ENCODE peak calls at places on chromosome 13, in nine cellular contexts. One of them, this sample, is unnamed.

GRCh38 chr13:78589206-78589605 is 14.1 kb downstream of the POU4F1 start:
- DNase-seq in ovary: no peak
- DNase-seq in LNCaP clone FGC: no peak
- DNase-seq in heart right ventricle: peak
- DNase-seq in IMR-90: peak
- DNase-seq in omental fat pad: no peak
- DNase-seq in nephron progenitor cell: peak
- DNase-seq in astrocyte of the spinal cord: no peak
- DNase-seq in cardiac muscle cell: peak
- DNase-seq in this sample: peak

GRCh38 chr13:73782781-73783180 is 351.4 kb downstream of the KLF12 start:
- DNase-seq in ovary: no peak
- DNase-seq in LNCaP clone FGC: no peak
- DNase-seq in heart right ventricle: no peak
- DNase-seq in IMR-90: peak
- DNase-seq in omental fat pad: no peak
- DNase-seq in nephron progenitor cell: no peak
- DNase-seq in astrocyte of the spinal cord: peak
- DNase-seq in cardiac muscle cell: no peak
- DNase-seq in this sample: no peak

GRCh38 chr13:29483211-29483610 is 112.3 kb downstream of the SLC7A1 start:
- DNase-seq in ovary: no peak
- DNase-seq in LNCaP clone FGC: no peak
- DNase-seq in heart right ventricle: peak
- DNase-seq in IMR-90: no peak
- DNase-seq in omental fat pad: no peak
- DNase-seq in nephron progenitor cell: no peak
- DNase-seq in astrocyte of the spinal cord: no peak
- DNase-seq in cardiac muscle cell: no peak
- DNase-seq in this sample: no peak

GRCh38 chr13:107035778-107036177 is 467.8 kb upstream of the ARGLU1 start:
- DNase-seq in ovary: no peak
- DNase-seq in LNCaP clone FGC: no peak
- DNase-seq in heart right ventricle: no peak
- DNase-seq in IMR-90: peak
- DNase-seq in omental fat pad: no peak
- DNase-seq in nephron progenitor cell: no peak
- DNase-seq in astrocyte of the spinal cord: peak
- DNase-seq in cardiac muscle cell: peak
- DNase-seq in this sample: no peak

GRCh38 chr13:42405665-42406390 is 133.9 kb downstream of the AKAP11 start:
- DNase-seq in ovary: no peak
- DNase-seq in LNCaP clone FGC: no peak
- DNase-seq in heart right ventricle: no peak
- DNase-seq in IMR-90: peak
- DNase-seq in omental fat pad: no peak
- DNase-seq in nephron progenitor cell: no peak
- DNase-seq in astrocyte of the spinal cord: peak
- DNase-seq in cardiac muscle cell: peak
- DNase-seq in this sample: peak

GRCh38 chr13:89554801-89555200 is 1792.7 kb upstream of the MIR17HG start:
- DNase-seq in ovary: no peak
- DNase-seq in LNCaP clone FGC: peak
- DNase-seq in heart right ventricle: no peak
- DNase-seq in IMR-90: no peak
- DNase-seq in omental fat pad: no peak
- DNase-seq in nephron progenitor cell: no peak
- DNase-seq in astrocyte of the spinal cord: no peak
- DNase-seq in cardiac muscle cell: no peak
- DNase-seq in this sample: no peak

GRCh38 chr13:48783181-48783630 is 129.5 kb downstream of the CYSLTR2 start:
- DNase-seq in ovary: peak
- DNase-seq in LNCaP clone FGC: no peak
- DNase-seq in heart right ventricle: peak
- DNase-seq in IMR-90: peak
- DNase-seq in omental fat pad: peak
- DNase-seq in nephron progenitor cell: no peak
- DNase-seq in astrocyte of the spinal cord: peak
- DNase-seq in cardiac muscle cell: peak
- DNase-seq in this sample: no peak

GRCh38 chr13:89688908-89689307 is 1658.6 kb upstream of the MIR17HG start:
- DNase-seq in ovary: no peak
- DNase-seq in LNCaP clone FGC: no peak
- DNase-seq in heart right ventricle: peak
- DNase-seq in IMR-90: no peak
- DNase-seq in omental fat pad: no peak
- DNase-seq in nephron progenitor cell: no peak
- DNase-seq in astrocyte of the spinal cord: no peak
- DNase-seq in cardiac muscle cell: peak
- DNase-seq in this sample: no peak

GRCh38 chr13:61415749-61416148 is at the start of gene PCDH20:
- DNase-seq in ovary: no peak
- DNase-seq in LNCaP clone FGC: no peak
- DNase-seq in heart right ventricle: no peak
- DNase-seq in IMR-90: no peak
- DNase-seq in omental fat pad: no peak
- DNase-seq in nephron progenitor cell: no peak
- DNase-seq in astrocyte of the spinal cord: no peak
- DNase-seq in cardiac muscle cell: no peak
- DNase-seq in this sample: no peak

GRCh38 chr13:46523972-46524737 is 28.8 kb upstream of the LRCH1 start:
- DNase-seq in ovary: no peak
- DNase-seq in LNCaP clone FGC: no peak
- DNase-seq in heart right ventricle: no peak
- DNase-seq in IMR-90: no peak
- DNase-seq in omental fat pad: no peak
- DNase-seq in nephron progenitor cell: no peak
- DNase-seq in astrocyte of the spinal cord: no peak
- DNase-seq in cardiac muscle cell: peak
- DNase-seq in this sample: no peak

GRCh38 chr13:100707818-100708740 is 33.5 kb upstream of the TMTC4 start:
- DNase-seq in ovary: no peak
- DNase-seq in LNCaP clone FGC: no peak
- DNase-seq in heart right ventricle: no peak
- DNase-seq in IMR-90: no peak
- DNase-seq in omental fat pad: no peak
- DNase-seq in nephron progenitor cell: no peak
- DNase-seq in astrocyte of the spinal cord: peak
- DNase-seq in cardiac muscle cell: peak
- DNase-seq in this sample: no peak

GRCh38 chr13:90675129-90675528 is 672.4 kb upstream of the MIR17HG start:
- DNase-seq in ovary: no peak
- DNase-seq in LNCaP clone FGC: no peak
- DNase-seq in heart right ventricle: no peak
- DNase-seq in IMR-90: no peak
- DNase-seq in omental fat pad: no peak
- DNase-seq in nephron progenitor cell: no peak
- DNase-seq in astrocyte of the spinal cord: peak
- DNase-seq in cardiac muscle cell: no peak
- DNase-seq in this sample: no peak

GRCh38 chr13:110715395-110716234 is 2.1 kb downstream of the ING1 start:
- DNase-seq in ovary: peak
- DNase-seq in LNCaP clone FGC: peak
- DNase-seq in heart right ventricle: peak
- DNase-seq in IMR-90: peak
- DNase-seq in omental fat pad: peak
- DNase-seq in nephron progenitor cell: peak
- DNase-seq in astrocyte of the spinal cord: peak
- DNase-seq in cardiac muscle cell: peak
- DNase-seq in this sample: peak
- TF ChIP-seq CTCF in ovary: no peak
- TF ChIP-seq CTCF in LNCaP clone FGC: no peak
- TF ChIP-seq CTCF in heart right ventricle: peak
- TF ChIP-seq CTCF in IMR-90: no peak
- TF ChIP-seq CTCF in omental fat pad: no peak
- TF ChIP-seq CTCF in nephron progenitor cell: no peak
- TF ChIP-seq CTCF in astrocyte of the spinal cord: no peak
- TF ChIP-seq CTCF in cardiac muscle cell: peak
- TF ChIP-seq CTCF in this sample: peak

DNA sequence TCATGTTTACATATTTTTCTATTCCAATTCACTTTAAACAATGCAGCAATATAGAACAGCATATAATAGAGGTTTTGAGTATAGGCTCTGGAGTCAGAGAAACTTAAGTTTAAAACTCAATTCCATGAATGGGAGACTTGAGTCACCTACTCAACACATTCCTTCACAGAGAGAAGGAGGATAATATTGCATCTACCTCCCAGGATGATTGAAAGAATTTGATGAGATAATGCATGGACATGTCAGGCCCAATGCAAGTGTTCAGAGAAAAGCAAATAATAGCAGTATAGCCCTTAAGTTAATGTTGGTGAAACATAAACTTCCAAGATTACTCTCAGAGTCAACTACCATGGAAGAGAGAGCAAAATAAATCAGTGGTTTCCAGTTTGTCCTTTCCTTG is 170.2 kb downstream of the DCLK1 start:
- DNase-seq in ovary: no peak
- DNase-seq in LNCaP clone FGC: no peak
- DNase-seq in heart right ventricle: no peak
- DNase-seq in IMR-90: no peak
- DNase-seq in omental fat pad: no peak
- DNase-seq in nephron progenitor cell: no peak
- DNase-seq in astrocyte of the spinal cord: peak
- DNase-seq in cardiac muscle cell: no peak
- DNase-seq in this sample: no peak
- TF ChIP-seq CTCF in ovary: no peak
- TF ChIP-seq CTCF in LNCaP clone FGC: no peak
- TF ChIP-seq CTCF in heart right ventricle: no peak
- TF ChIP-seq CTCF in IMR-90: no peak
- TF ChIP-seq CTCF in omental fat pad: no peak
- TF ChIP-seq CTCF in nephron progenitor cell: no peak
- TF ChIP-seq CTCF in astrocyte of the spinal cord: no peak
- TF ChIP-seq CTCF in cardiac muscle cell: no peak
- TF ChIP-seq CTCF in this sample: no peak

GRCh38 chr13:21671793-21672680 is 1.2 kb downstream of the FGF9 start:
- DNase-seq in ovary: no peak
- DNase-seq in LNCaP clone FGC: no peak
- DNase-seq in heart right ventricle: no peak
- DNase-seq in IMR-90: no peak
- DNase-seq in omental fat pad: no peak
- DNase-seq in nephron progenitor cell: peak
- DNase-seq in astrocyte of the spinal cord: no peak
- DNase-seq in cardiac muscle cell: no peak
- DNase-seq in this sample: peak

GRCh38 chr13:21672811-21673591 is 2.1 kb downstream of the FGF9 start:
- DNase-seq in ovary: no peak
- DNase-seq in LNCaP clone FGC: no peak
- DNase-seq in heart right ventricle: no peak
- DNase-seq in IMR-90: no peak
- DNase-seq in omental fat pad: no peak
- DNase-seq in nephron progenitor cell: peak
- DNase-seq in astrocyte of the spinal cord: no peak
- DNase-seq in cardiac muscle cell: no peak
- DNase-seq in this sample: no peak

GRCh38 chr13:21674271-21675009 is 3.6 kb downstream of the FGF9 start:
- DNase-seq in ovary: no peak
- DNase-seq in LNCaP clone FGC: no peak
- DNase-seq in heart right ventricle: peak
- DNase-seq in IMR-90: no peak
- DNase-seq in omental fat pad: no peak
- DNase-seq in nephron progenitor cell: peak
- DNase-seq in astrocyte of the spinal cord: no peak
- DNase-seq in cardiac muscle cell: no peak
- DNase-seq in this sample: peak

GRCh38 chr13:21675095-21676007 is 4.5 kb downstream of the FGF9 start:
- DNase-seq in ovary: no peak
- DNase-seq in LNCaP clone FGC: no peak
- DNase-seq in heart right ventricle: peak
- DNase-seq in IMR-90: no peak
- DNase-seq in omental fat pad: no peak
- DNase-seq in nephron progenitor cell: peak
- DNase-seq in astrocyte of the spinal cord: no peak
- DNase-seq in cardiac muscle cell: no peak
- DNase-seq in this sample: peak

GRCh38 chr13:21673592-21674270 is 2.9 kb downstream of the FGF9 start:
- DNase-seq in ovary: no peak
- DNase-seq in LNCaP clone FGC: no peak
- DNase-seq in heart right ventricle: peak
- DNase-seq in IMR-90: peak
- DNase-seq in omental fat pad: no peak
- DNase-seq in nephron progenitor cell: peak
- DNase-seq in astrocyte of the spinal cord: no peak
- DNase-seq in cardiac muscle cell: peak
- DNase-seq in this sample: peak
- TF ChIP-seq CTCF in ovary: no peak
- TF ChIP-seq CTCF in LNCaP clone FGC: no peak
- TF ChIP-seq CTCF in heart right ventricle: no peak
- TF ChIP-seq CTCF in IMR-90: no peak
- TF ChIP-seq CTCF in omental fat pad: no peak
- TF ChIP-seq CTCF in nephron progenitor cell: no peak
- TF ChIP-seq CTCF in astrocyte of the spinal cord: no peak
- TF ChIP-seq CTCF in cardiac muscle cell: no peak
- TF ChIP-seq CTCF in this sample: peak

GRCh38 chr13:110867380-110867779 is 47.5 kb downstream of the ANKRD10 start:
- DNase-seq in ovary: no peak
- DNase-seq in LNCaP clone FGC: no peak
- DNase-seq in heart right ventricle: no peak
- DNase-seq in IMR-90: no peak
- DNase-seq in omental fat pad: no peak
- DNase-seq in nephron progenitor cell: no peak
- DNase-seq in astrocyte of the spinal cord: no peak
- DNase-seq in cardiac muscle cell: no peak
- DNase-seq in this sample: no peak
- TF ChIP-seq CTCF in ovary: no peak
- TF ChIP-seq CTCF in LNCaP clone FGC: no peak
- TF ChIP-seq CTCF in heart right ventricle: no peak
- TF ChIP-seq CTCF in IMR-90: no peak
- TF ChIP-seq CTCF in omental fat pad: no peak
- TF ChIP-seq CTCF in nephron progenitor cell: no peak
- TF ChIP-seq CTCF in astrocyte of the spinal cord: no peak
- TF ChIP-seq CTCF in cardiac muscle cell: no peak
- TF ChIP-seq CTCF in this sample: no peak